ENCODE peak calls at places on chromosomes 1 and 21, in seven cellular contexts. One of them, this sample, is unnamed.

GRCh38 chr1:99639408-99639807 is 6.5 kb upstream of the PALMD start:
- DNase-seq in T follicular helper cell: no peak
- DNase-seq in IMR-90: no peak
- DNase-seq in choroid plexus epithelial cell: no peak
- DNase-seq in KBM-7: no peak
- DNase-seq in stimulated activated CD4-positive, alpha-beta T cell treated with anti-CD3 and anti-CD28 coated beads, Interleukin-2, amount 100 ng/mL, for 4 hours: no peak
- DNase-seq in right cardiac atrium: no peak
- DNase-seq in this sample: no peak

GRCh38 chr1:211261229-211261628 is 2.1 kb downstream of the RCOR3 start:
- DNase-seq in choroid plexus epithelial cell: no peak
- DNase-seq in right cardiac atrium: no peak
- DNase-seq in stimulated activated CD4-positive, alpha-beta T cell treated with anti-CD3 and anti-CD28 coated beads, Interleukin-2, amount 100 ng/mL, for 4 hours: no peak
- DNase-seq in IMR-90: no peak
- DNase-seq in KBM-7: no peak
- DNase-seq in T follicular helper cell: no peak
- DNase-seq in this sample: no peak

GRCh38 chr1:209809601-209810000 is 3.7 kb upstream of the IRF6 start:
- DNase-seq in choroid plexus epithelial cell: no peak
- DNase-seq in IMR-90: no peak
- DNase-seq in stimulated activated CD4-positive, alpha-beta T cell treated with anti-CD3 and anti-CD28 coated beads, Interleukin-2, amount 100 ng/mL, for 4 hours: no peak
- DNase-seq in T follicular helper cell: no peak
- DNase-seq in KBM-7: no peak
- DNase-seq in right cardiac atrium: no peak
- DNase-seq in this sample: peak

GRCh38 chr1:25232866-25233784 is 823 bp upstream of the SYF2 start:
- DNase-seq in KBM-7: peak
- DNase-seq in right cardiac atrium: peak
- DNase-seq in stimulated activated CD4-positive, alpha-beta T cell treated with anti-CD3 and anti-CD28 coated beads, Interleukin-2, amount 100 ng/mL, for 4 hours: no peak
- DNase-seq in choroid plexus epithelial cell: peak
- DNase-seq in T follicular helper cell: peak
- DNase-seq in IMR-90: peak
- DNase-seq in this sample: peak

GRCh38 chr1:149849246-149849946 is 50.0 kb upstream of the BOLA1 start:
- DNase-seq in right cardiac atrium: no peak
- DNase-seq in KBM-7: peak
- DNase-seq in stimulated activated CD4-positive, alpha-beta T cell treated with anti-CD3 and anti-CD28 coated beads, Interleukin-2, amount 100 ng/mL, for 4 hours: no peak
- DNase-seq in T follicular helper cell: no peak
- DNase-seq in IMR-90: no peak
- DNase-seq in choroid plexus epithelial cell: no peak
- DNase-seq in this sample: no peak

GRCh38 chr1:60126733-60127132 is 53.2 kb upstream of the C1orf87 start:
- DNase-seq in IMR-90: no peak
- DNase-seq in T follicular helper cell: no peak
- DNase-seq in KBM-7: no peak
- DNase-seq in stimulated activated CD4-positive, alpha-beta T cell treated with anti-CD3 and anti-CD28 coated beads, Interleukin-2, amount 100 ng/mL, for 4 hours: no peak
- DNase-seq in right cardiac atrium: no peak
- DNase-seq in choroid plexus epithelial cell: peak
- DNase-seq in this sample: no peak

GRCh38 chr1:26053718-26054572 is 8.0 kb upstream of the SLC30A2 start:
- DNase-seq in IMR-90: no peak
- DNase-seq in stimulated activated CD4-positive, alpha-beta T cell treated with anti-CD3 and anti-CD28 coated beads, Interleukin-2, amount 100 ng/mL, for 4 hours: no peak
- DNase-seq in choroid plexus epithelial cell: no peak
- DNase-seq in KBM-7: peak
- DNase-seq in T follicular helper cell: no peak
- DNase-seq in right cardiac atrium: no peak
- DNase-seq in this sample: no peak

GRCh38 chr1:10625076-10625475 is 150.3 kb downstream of the PEX14 start:
- DNase-seq in stimulated activated CD4-positive, alpha-beta T cell treated with anti-CD3 and anti-CD28 coated beads, Interleukin-2, amount 100 ng/mL, for 4 hours: no peak
- DNase-seq in choroid plexus epithelial cell: no peak
- DNase-seq in KBM-7: no peak
- DNase-seq in right cardiac atrium: no peak
- DNase-seq in T follicular helper cell: no peak
- DNase-seq in IMR-90: no peak
- DNase-seq in this sample: no peak

GRCh38 chr1:44802306-44803061 is 2.3 kb downstream of the PLK3 start:
- DNase-seq in IMR-90: no peak
- DNase-seq in choroid plexus epithelial cell: no peak
- DNase-seq in stimulated activated CD4-positive, alpha-beta T cell treated with anti-CD3 and anti-CD28 coated beads, Interleukin-2, amount 100 ng/mL, for 4 hours: no peak
- DNase-seq in T follicular helper cell: no peak
- DNase-seq in right cardiac atrium: peak
- DNase-seq in KBM-7: no peak
- DNase-seq in this sample: no peak

GRCh38 chr1:44907909-44908308 is 64.9 kb upstream of the PTCH2 start:
- DNase-seq in choroid plexus epithelial cell: peak
- DNase-seq in stimulated activated CD4-positive, alpha-beta T cell treated with anti-CD3 and anti-CD28 coated beads, Interleukin-2, amount 100 ng/mL, for 4 hours: no peak
- DNase-seq in KBM-7: no peak
- DNase-seq in IMR-90: no peak
- DNase-seq in right cardiac atrium: no peak
- DNase-seq in T follicular helper cell: no peak
- DNase-seq in this sample: no peak

GRCh38 chr1:30668546-30669327 is 54.6 kb downstream of the MATN1 start:
- DNase-seq in choroid plexus epithelial cell: peak
- DNase-seq in T follicular helper cell: no peak
- DNase-seq in IMR-90: peak
- DNase-seq in KBM-7: no peak
- DNase-seq in right cardiac atrium: no peak
- DNase-seq in stimulated activated CD4-positive, alpha-beta T cell treated with anti-CD3 and anti-CD28 coated beads, Interleukin-2, amount 100 ng/mL, for 4 hours: no peak
- DNase-seq in this sample: no peak

GRCh38 chr21:32597205-32597604 is 11.9 kb upstream of the TCP10L start:
- DNase-seq in KBM-7: no peak
- DNase-seq in right cardiac atrium: no peak
- DNase-seq in IMR-90: peak
- DNase-seq in stimulated activated CD4-positive, alpha-beta T cell treated with anti-CD3 and anti-CD28 coated beads, Interleukin-2, amount 100 ng/mL, for 4 hours: no peak
- DNase-seq in choroid plexus epithelial cell: peak
- DNase-seq in T follicular helper cell: no peak
- DNase-seq in this sample: no peak